ENCODE peak calls at places on chromosomes 3 and 15, in five cellular contexts. One of them, this sample, is unnamed.

GRCh38 chr15:37967788-37968187 is 33.3 kb downstream of the TMCO5A start:
- DNase-seq in mesothelial cell of epicardium: no peak
- DNase-seq in Peyer's patch: no peak
- DNase-seq in CD4-positive, alpha-beta T cell: no peak
- DNase-seq in glutamatergic neuron: no peak
- DNase-seq in this sample: no peak

GRCh38 chr3:4575413-4575812 is 82.3 kb downstream of the ITPR1 start:
- DNase-seq in mesothelial cell of epicardium: no peak
- DNase-seq in Peyer's patch: no peak
- DNase-seq in CD4-positive, alpha-beta T cell: no peak
- DNase-seq in glutamatergic neuron: no peak
- DNase-seq in this sample: no peak

GRCh38 chr15:84915011-84915958 is 30.8 kb downstream of the SLC28A1 start:
- DNase-seq in CD4-positive, alpha-beta T cell: peak; percentile 5
- DNase-seq in mesothelial cell of epicardium: peak; percentile 73
- DNase-seq in glutamatergic neuron: peak; percentile 78
- DNase-seq in Peyer's patch: no peak
- DNase-seq in this sample: peak; percentile 57

GRCh38 chr15:73050561-73051297 is 1.5 kb upstream of the NEO1 start:
- DNase-seq in CD4-positive, alpha-beta T cell: no peak
- DNase-seq in mesothelial cell of epicardium: no peak
- DNase-seq in glutamatergic neuron: no peak
- DNase-seq in Peyer's patch: no peak
- DNase-seq in this sample: no peak

GRCh38 chr3:66036586-66037061 is 2.1 kb downstream of the MAGI1 start:
- DNase-seq in CD4-positive, alpha-beta T cell: no peak
- DNase-seq in mesothelial cell of epicardium: no peak
- DNase-seq in glutamatergic neuron: no peak
- DNase-seq in Peyer's patch: no peak
- DNase-seq in this sample: peak; percentile 37

GRCh38 chr3:18840535-18841137 is 307.7 kb upstream of the KCNH8 start:
- DNase-seq in glutamatergic neuron: no peak
- DNase-seq in mesothelial cell of epicardium: no peak
- DNase-seq in Peyer's patch: no peak
- DNase-seq in CD4-positive, alpha-beta T cell: no peak
- DNase-seq in this sample: no peak

GRCh38 chr3:79314962-79315361 is 452.8 kb downstream of the ROBO1 start:
- DNase-seq in mesothelial cell of epicardium: no peak
- DNase-seq in Peyer's patch: no peak
- DNase-seq in CD4-positive, alpha-beta T cell: no peak
- DNase-seq in glutamatergic neuron: no peak
- DNase-seq in this sample: no peak

GRCh38 chr3:36212291-36212690 is 168.0 kb upstream of the STAC start:
- DNase-seq in mesothelial cell of epicardium: no peak
- DNase-seq in Peyer's patch: no peak
- DNase-seq in CD4-positive, alpha-beta T cell: no peak
- DNase-seq in glutamatergic neuron: no peak
- DNase-seq in this sample: no peak

GRCh38 chr3:3836845-3837244 is 37.6 kb downstream of the LRRN1 start:
- DNase-seq in glutamatergic neuron: no peak
- DNase-seq in mesothelial cell of epicardium: no peak
- DNase-seq in CD4-positive, alpha-beta T cell: no peak
- DNase-seq in Peyer's patch: no peak
- DNase-seq in this sample: no peak

GRCh38 chr3:5741017-5741416 is 553.5 kb downstream of the EDEM1 start:
- DNase-seq in mesothelial cell of epicardium: no peak
- DNase-seq in glutamatergic neuron: no peak
- DNase-seq in Peyer's patch: no peak
- DNase-seq in CD4-positive, alpha-beta T cell: no peak
- DNase-seq in this sample: no peak

GRCh38 chr3:178384302-178384939 is 151.8 kb upstream of the KCNMB2 start:
- DNase-seq in mesothelial cell of epicardium: no peak
- DNase-seq in CD4-positive, alpha-beta T cell: no peak
- DNase-seq in glutamatergic neuron: no peak
- DNase-seq in Peyer's patch: no peak
- DNase-seq in this sample: no peak
- TF ChIP-seq CTCF in mesothelial cell of epicardium: no peak
- TF ChIP-seq CTCF in CD4-positive, alpha-beta T cell: no peak
- TF ChIP-seq CTCF in glutamatergic neuron: no peak
- TF ChIP-seq CTCF in Peyer's patch: no peak
- TF ChIP-seq CTCF in this sample: no peak

GRCh38 chr3:131381445-131382291 is at the start of gene NUDT16:
- DNase-seq in mesothelial cell of epicardium: peak; percentile 87
- DNase-seq in glutamatergic neuron: peak; percentile 100
- DNase-seq in CD4-positive, alpha-beta T cell: peak; percentile 96
- DNase-seq in Peyer's patch: peak; percentile 100
- DNase-seq in this sample: peak; percentile 100
- TF ChIP-seq CTCF in mesothelial cell of epicardium: no peak
- TF ChIP-seq CTCF in glutamatergic neuron: no peak
- TF ChIP-seq CTCF in CD4-positive, alpha-beta T cell: peak; percentile 14
- TF ChIP-seq CTCF in Peyer's patch: no peak
- TF ChIP-seq CTCF in this sample: no peak

DNA sequence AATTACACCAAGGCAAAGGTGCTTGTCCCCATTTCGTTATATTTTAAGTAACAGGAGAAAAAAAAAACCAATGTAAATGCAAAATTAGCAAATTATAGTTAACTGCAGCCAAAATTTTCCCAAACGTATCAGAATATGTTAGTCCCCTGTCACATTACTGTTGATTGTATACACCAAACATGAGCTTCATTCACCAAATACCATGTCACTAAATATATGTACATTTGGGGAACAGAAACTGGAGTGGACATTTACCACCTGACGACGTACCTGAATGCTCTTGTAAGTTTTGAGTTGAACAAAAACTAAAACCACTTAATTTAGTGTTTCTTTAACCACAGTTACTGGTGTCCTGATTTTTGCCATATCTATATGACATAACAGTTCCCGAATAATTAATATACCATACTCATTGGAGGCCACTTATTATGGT is 3.3 kb upstream of the FOXP1 start:
- DNase-seq in CD4-positive, alpha-beta T cell: no peak
- DNase-seq in glutamatergic neuron: no peak
- DNase-seq in mesothelial cell of epicardium: no peak
- DNase-seq in Peyer's patch: no peak
- DNase-seq in this sample: no peak
- TF ChIP-seq CTCF in CD4-positive, alpha-beta T cell: peak; percentile 44
- TF ChIP-seq CTCF in glutamatergic neuron: no peak
- TF ChIP-seq CTCF in mesothelial cell of epicardium: no peak
- TF ChIP-seq CTCF in Peyer's patch: no peak
- TF ChIP-seq CTCF in this sample: no peak

GRCh38 chr3:72137865-72138861 is 353.2 kb upstream of the PROK2 start:
- DNase-seq in CD4-positive, alpha-beta T cell: no peak
- DNase-seq in glutamatergic neuron: no peak
- DNase-seq in Peyer's patch: no peak
- DNase-seq in mesothelial cell of epicardium: no peak
- DNase-seq in this sample: no peak
- TF ChIP-seq CTCF in CD4-positive, alpha-beta T cell: no peak
- TF ChIP-seq CTCF in glutamatergic neuron: no peak
- TF ChIP-seq CTCF in Peyer's patch: no peak
- TF ChIP-seq CTCF in mesothelial cell of epicardium: no peak
- TF ChIP-seq CTCF in this sample: no peak

GRCh38 chr3:32438596-32439344 is 47.1 kb downstream of the CMTM7 start:
- DNase-seq in mesothelial cell of epicardium: no peak
- DNase-seq in Peyer's patch: no peak
- DNase-seq in CD4-positive, alpha-beta T cell: no peak
- DNase-seq in glutamatergic neuron: no peak
- DNase-seq in this sample: no peak

GRCh38 chr3:32443471-32443870 is 51.8 kb downstream of the CMTM7 start:
- DNase-seq in glutamatergic neuron: no peak
- DNase-seq in mesothelial cell of epicardium: no peak
- DNase-seq in CD4-positive, alpha-beta T cell: no peak
- DNase-seq in Peyer's patch: no peak
- DNase-seq in this sample: no peak

GRCh38 chr3:32440481-32441350 is 49.1 kb downstream of the CMTM7 start:
- DNase-seq in mesothelial cell of epicardium: no peak
- DNase-seq in CD4-positive, alpha-beta T cell: no peak
- DNase-seq in Peyer's patch: no peak
- DNase-seq in glutamatergic neuron: no peak
- DNase-seq in this sample: no peak

GRCh38 chr3:32437898-32438297 is 46.2 kb downstream of the CMTM7 start:
- DNase-seq in mesothelial cell of epicardium: no peak
- DNase-seq in glutamatergic neuron: no peak
- DNase-seq in Peyer's patch: no peak
- DNase-seq in CD4-positive, alpha-beta T cell: no peak
- DNase-seq in this sample: no peak

DNA sequence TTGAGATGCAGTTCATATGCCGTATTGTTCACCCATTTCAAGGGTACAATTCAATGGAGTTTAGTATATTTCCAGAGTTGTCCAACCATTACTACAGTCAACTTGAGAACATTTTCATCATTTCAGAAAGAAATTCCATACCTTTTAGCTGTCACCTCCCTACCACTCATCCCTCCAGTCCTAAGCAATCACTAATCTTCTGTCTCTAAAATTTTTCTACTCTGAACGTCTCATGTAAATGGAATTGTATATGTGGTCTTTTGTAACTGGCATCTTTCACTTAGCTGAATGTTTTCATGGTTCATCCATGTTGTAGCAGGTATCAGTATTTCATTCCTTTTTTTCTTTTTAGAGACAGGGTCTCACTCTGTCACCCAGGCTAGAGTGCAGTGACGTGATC is 51.1 kb downstream of the CMTM7 start:
- DNase-seq in glutamatergic neuron: no peak
- DNase-seq in Peyer's patch: no peak
- DNase-seq in CD4-positive, alpha-beta T cell: no peak
- DNase-seq in mesothelial cell of epicardium: no peak
- DNase-seq in this sample: no peak
- TF ChIP-seq CTCF in glutamatergic neuron: no peak
- TF ChIP-seq CTCF in Peyer's patch: no peak
- TF ChIP-seq CTCF in CD4-positive, alpha-beta T cell: no peak
- TF ChIP-seq CTCF in mesothelial cell of epicardium: no peak
- TF ChIP-seq CTCF in this sample: no peak

GRCh38 chr3:49929333-49930240 is at the start of gene MON1A:
- DNase-seq in glutamatergic neuron: peak; percentile 97
- DNase-seq in CD4-positive, alpha-beta T cell: peak; percentile 82
- DNase-seq in Peyer's patch: peak; percentile 99
- DNase-seq in mesothelial cell of epicardium: peak; percentile 85
- DNase-seq in this sample: peak; percentile 98
- TF ChIP-seq CTCF in glutamatergic neuron: peak; percentile 48
- TF ChIP-seq CTCF in CD4-positive, alpha-beta T cell: no peak
- TF ChIP-seq CTCF in Peyer's patch: peak; percentile 26
- TF ChIP-seq CTCF in mesothelial cell of epicardium: peak; percentile 22
- TF ChIP-seq CTCF in this sample: no peak

GRCh38 chr3:141441381-141442365 is 45.2 kb upstream of the RASA2 start:
- DNase-seq in glutamatergic neuron: peak; percentile 78
- DNase-seq in CD4-positive, alpha-beta T cell: peak; percentile 70
- DNase-seq in Peyer's patch: peak; percentile 76
- DNase-seq in mesothelial cell of epicardium: no peak
- DNase-seq in this sample: peak; percentile 68
- TF ChIP-seq CTCF in glutamatergic neuron: peak; percentile 94
- TF ChIP-seq CTCF in CD4-positive, alpha-beta T cell: peak; percentile 75
- TF ChIP-seq CTCF in Peyer's patch: peak; percentile 92
- TF ChIP-seq CTCF in mesothelial cell of epicardium: peak; percentile 83
- TF ChIP-seq CTCF in this sample: peak; percentile 23

GRCh38 chr3:120182613-120183524 is 88.6 kb upstream of the GSK3B start:
- DNase-seq in glutamatergic neuron: no peak
- DNase-seq in Peyer's patch: no peak
- DNase-seq in CD4-positive, alpha-beta T cell: no peak
- DNase-seq in mesothelial cell of epicardium: no peak
- DNase-seq in this sample: peak; percentile 29

GRCh38 chr3:120177907-120178306 is 83.7 kb upstream of the GSK3B start:
- DNase-seq in glutamatergic neuron: no peak
- DNase-seq in Peyer's patch: no peak
- DNase-seq in CD4-positive, alpha-beta T cell: no peak
- DNase-seq in mesothelial cell of epicardium: no peak
- DNase-seq in this sample: no peak

GRCh38 chr3:120177151-120177550 is 82.9 kb upstream of the GSK3B start:
- DNase-seq in mesothelial cell of epicardium: no peak
- DNase-seq in CD4-positive, alpha-beta T cell: no peak
- DNase-seq in Peyer's patch: no peak
- DNase-seq in glutamatergic neuron: no peak
- DNase-seq in this sample: peak; percentile 64

GRCh38 chr3:120180731-120181412 is 86.6 kb upstream of the GSK3B start:
- DNase-seq in glutamatergic neuron: no peak
- DNase-seq in CD4-positive, alpha-beta T cell: no peak
- DNase-seq in Peyer's patch: no peak
- DNase-seq in mesothelial cell of epicardium: no peak
- DNase-seq in this sample: peak; percentile 13

DNA sequence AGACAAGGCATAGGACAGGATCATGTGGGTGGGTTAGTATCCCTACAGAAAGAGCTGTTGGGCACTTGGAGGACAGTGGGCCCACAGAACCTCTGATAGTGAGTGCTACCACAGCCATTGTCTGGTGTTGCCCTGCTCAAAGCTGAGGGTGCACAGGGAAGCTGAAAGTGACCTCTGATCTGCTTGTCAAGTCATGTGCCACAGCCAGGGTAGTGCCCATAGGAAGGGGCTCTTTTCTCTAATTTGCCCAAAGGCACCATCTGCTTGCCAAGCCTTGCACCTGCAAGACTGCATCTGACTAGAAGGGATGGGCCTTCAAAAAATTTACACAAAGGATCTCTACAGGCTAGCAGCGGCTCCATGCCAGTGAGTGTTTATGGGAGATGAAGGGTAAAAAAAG is 87.4 kb upstream of the GSK3B start:
- DNase-seq in glutamatergic neuron: no peak
- DNase-seq in mesothelial cell of epicardium: no peak
- DNase-seq in CD4-positive, alpha-beta T cell: no peak
- DNase-seq in Peyer's patch: no peak
- DNase-seq in this sample: peak; percentile 9
- TF ChIP-seq CTCF in glutamatergic neuron: no peak
- TF ChIP-seq CTCF in mesothelial cell of epicardium: no peak
- TF ChIP-seq CTCF in CD4-positive, alpha-beta T cell: no peak
- TF ChIP-seq CTCF in Peyer's patch: peak; percentile 18
- TF ChIP-seq CTCF in this sample: no peak

GRCh38 chr3:174329321-174329720 is 529.8 kb upstream of the NAALADL2 start:
- DNase-seq in Peyer's patch: no peak
- DNase-seq in CD4-positive, alpha-beta T cell: no peak
- DNase-seq in mesothelial cell of epicardium: no peak
- DNase-seq in glutamatergic neuron: no peak
- DNase-seq in this sample: no peak

GRCh38 chr3:174321549-174321948 is 537.6 kb upstream of the NAALADL2 start:
- DNase-seq in mesothelial cell of epicardium: no peak
- DNase-seq in glutamatergic neuron: no peak
- DNase-seq in Peyer's patch: no peak
- DNase-seq in CD4-positive, alpha-beta T cell: no peak
- DNase-seq in this sample: no peak

GRCh38 chr3:174322789-174323188 is 536.3 kb upstream of the NAALADL2 start:
- DNase-seq in Peyer's patch: no peak
- DNase-seq in mesothelial cell of epicardium: no peak
- DNase-seq in glutamatergic neuron: no peak
- DNase-seq in CD4-positive, alpha-beta T cell: no peak
- DNase-seq in this sample: no peak

GRCh38 chr3:174330303-174330702 is 528.8 kb upstream of the NAALADL2 start:
- DNase-seq in glutamatergic neuron: no peak
- DNase-seq in Peyer's patch: no peak
- DNase-seq in mesothelial cell of epicardium: no peak
- DNase-seq in CD4-positive, alpha-beta T cell: no peak
- DNase-seq in this sample: no peak

GRCh38 chr3:174325834-174326705 is 533.1 kb upstream of the NAALADL2 start:
- DNase-seq in CD4-positive, alpha-beta T cell: no peak
- DNase-seq in mesothelial cell of epicardium: no peak
- DNase-seq in glutamatergic neuron: no peak
- DNase-seq in Peyer's patch: no peak
- DNase-seq in this sample: no peak
- TF ChIP-seq CTCF in CD4-positive, alpha-beta T cell: no peak
- TF ChIP-seq CTCF in mesothelial cell of epicardium: no peak
- TF ChIP-seq CTCF in glutamatergic neuron: no peak
- TF ChIP-seq CTCF in Peyer's patch: no peak
- TF ChIP-seq CTCF in this sample: no peak